ENCODE peak calls at places on chromosome 11, in four cellular contexts. N is stimulated activated naive B cell treated with anti-CD40 and anti-IgM and Interleukin-4, amounts not matched to agents 10 μg/mL and 1 μg/mL and 100 μg/mL, for 72 hours; W is mesenteric fat pad; O is SW 1271. Z is an unnamed sample.

GRCh38 chr11:3165916-3166267 is 782 bp upstream of the OSBPL5 start:
- DNase-seq in N (no peak), W (no peak), O (no peak), Z (no peak)

GRCh38 chr11:85590848-85591483 is 36.2 kb downstream of the DLG2 start:
- DNase-seq in N (no peak), O (no peak), W (no peak), Z (no peak)

GRCh38 chr11:96012086-96012824 is 88.3 kb upstream of the MTMR2 start:
- DNase-seq in O (no peak), N (peak), W (no peak), Z (no peak)

GRCh38 chr11:129460714-129461113 is 85.1 kb downstream of the BARX2 start:
- DNase-seq in O (no peak), W (no peak), N (no peak), Z (no peak)

GRCh38 chr11:6782720-6783119 is at the start of gene OR2AG1:
- DNase-seq in O (no peak), N (no peak), W (no peak), Z (no peak)

GRCh38 chr11:3158821-3159220 is 6.3 kb downstream of the OSBPL5 start:
- DNase-seq in O (no peak), W (no peak), N (no peak), Z (no peak)

GRCh38 chr11:71081704-71082230 is 170.6 kb downstream of the SHANK2 start:
- DNase-seq in O (no peak), N (no peak), W (no peak), Z (no peak)

GRCh38 chr11:123584186-123584585 is 70.2 kb downstream of the SCN3B start:
- DNase-seq in W (no peak), N (no peak), O (no peak), Z (no peak)

GRCh38 chr11:5171856-5172255 is 17.3 kb upstream of the OR52A1 start:
- DNase-seq in W (no peak), O (no peak), N (no peak), Z (no peak)